ENCODE peak calls at places on chromosomes 3 and 15, in four cellular contexts. N, V, X and W are unnamed samples.

GRCh38 chr3:118772036-118773030 is 262.3 kb downstream of the IGSF11 start:
- DNase-seq in X (no peak), V (no peak), N (peak; percentile 60), W (peak; percentile 77)

GRCh38 chr15:100856847-100857246 is 22.8 kb upstream of the ALDH1A3 start:
- DNase-seq in X (no peak), V (no peak), N (no peak), W (no peak)

GRCh38 chr15:57138260-57138895 is 219.9 kb downstream of the TCF12 start:
- DNase-seq in X (peak; percentile 54), N (no peak), V (peak; percentile 24), W (peak; percentile 50)

GRCh38 chr3:21942328-21942727 is 191.3 kb upstream of the ZNF385D start:
- DNase-seq in X (peak; percentile 52), V (no peak), N (no peak), W (no peak)

GRCh38 chr3:95629802-95630201 is 1184.6 kb upstream of the EPHA6 start:
- DNase-seq in V (no peak), N (no peak), X (no peak), W (no peak)

GRCh38 chr15:62896969-62897486 is 145.5 kb upstream of the TPM1 start:
- DNase-seq in X (peak; percentile 98), V (no peak), N (no peak), W (no peak)

GRCh38 chr3:120147072-120147871 is 53.0 kb upstream of the GSK3B start:
- DNase-seq in N (no peak), X (peak; percentile 69), V (peak; percentile 54), W (peak; percentile 60)

GRCh38 chr3:36060950-36061349 is 319.4 kb upstream of the STAC start:
- DNase-seq in V (no peak), N (no peak), X (peak; percentile 38), W (no peak)

GRCh38 chr3:121998588-121999473 is 23.2 kb downstream of the ILDR1 start:
- DNase-seq in V (no peak), N (no peak), X (no peak), W (peak; percentile 63)

GRCh38 chr3:71718069-71718468 is 7.1 kb downstream of the EIF4E3 start:
- DNase-seq in V (no peak), N (no peak), X (no peak), W (no peak)

GRCh38 chr3:126127904-126128303 is 44.0 kb upstream of the SLC41A3 start:
- DNase-seq in V (no peak), N (no peak), X (no peak), W (no peak)

GRCh38 chr3:118144919-118145318 is 889.7 kb downstream of the IGSF11 start:
- DNase-seq in X (no peak), V (no peak), N (no peak), W (peak; percentile 26)

GRCh38 chr15:67607329-67607728 is 64.8 kb downstream of the MAP2K5 start:
- DNase-seq in V (no peak), X (no peak), N (no peak), W (no peak)

GRCh38 chr3:101228441-101228840 is 91.9 kb downstream of the IMPG2 start:
- DNase-seq in V (no peak), X (peak; percentile 8), N (no peak), W (no peak)

GRCh38 chr3:194540268-194540937 is 53.6 kb upstream of the ATP13A3 start:
- DNase-seq in X (no peak), N (no peak), V (no peak), W (no peak)

GRCh38 chr15:78969687-78970349 is 25.0 kb upstream of the CTSH start:
- DNase-seq in N (no peak), X (no peak), V (no peak), W (no peak)

GRCh38 chr3:153087595-153088566 is 74.1 kb upstream of the RAP2B start:
- DNase-seq in X (peak; percentile 35), V (no peak), N (no peak), W (no peak)

GRCh38 chr3:43995078-43995928 is 246.4 kb upstream of the TOPAZ1 start:
- DNase-seq in N (peak; percentile 56), V (peak; percentile 65), X (peak; percentile 42), W (peak; percentile 67)

GRCh38 chr3:32531010-32531647 is 28.5 kb upstream of the CMTM6 start:
- DNase-seq in X (no peak), N (no peak), V (no peak), W (no peak)

GRCh38 chr3:158568784-158569183 is 2.2 kb upstream of the MLF1 start:
- DNase-seq in X (peak; percentile 28), N (no peak), V (no peak), W (no peak)

GRCh38 chr3:157100079-157100477 is 59.9 kb downstream of the CCNL1 start:
- DNase-seq in V (no peak), N (no peak), X (no peak), W (no peak)

GRCh38 chr3:68909719-68910118 is 22.6 kb downstream of the TAFA4 start:
- DNase-seq in V (no peak), N (no peak), X (no peak), W (no peak)

GRCh38 chr3:124246949-124247348 is 255.0 kb upstream of the ROPN1 start:
- DNase-seq in V (peak; percentile 7), N (no peak), X (peak; percentile 26), W (peak; percentile 57)

GRCh38 chr3:136725468-136725867 is 26.7 kb downstream of the STAG1 start:
- DNase-seq in N (no peak), V (no peak), X (no peak), W (no peak)

GRCh38 chr3:189588061-189588817 is 43.0 kb upstream of the TP63 start:
- DNase-seq in X (peak; percentile 94), V (no peak), N (no peak), W (no peak)

GRCh38 chr3:50637945-50638344 is 21.0 kb downstream of the MAPKAPK3 start:
- DNase-seq in N (no peak), V (no peak), X (no peak), W (no peak)
- TF ChIP-seq CTCF in N (no peak), V (no peak), X (no peak), W (no peak)

DNA sequence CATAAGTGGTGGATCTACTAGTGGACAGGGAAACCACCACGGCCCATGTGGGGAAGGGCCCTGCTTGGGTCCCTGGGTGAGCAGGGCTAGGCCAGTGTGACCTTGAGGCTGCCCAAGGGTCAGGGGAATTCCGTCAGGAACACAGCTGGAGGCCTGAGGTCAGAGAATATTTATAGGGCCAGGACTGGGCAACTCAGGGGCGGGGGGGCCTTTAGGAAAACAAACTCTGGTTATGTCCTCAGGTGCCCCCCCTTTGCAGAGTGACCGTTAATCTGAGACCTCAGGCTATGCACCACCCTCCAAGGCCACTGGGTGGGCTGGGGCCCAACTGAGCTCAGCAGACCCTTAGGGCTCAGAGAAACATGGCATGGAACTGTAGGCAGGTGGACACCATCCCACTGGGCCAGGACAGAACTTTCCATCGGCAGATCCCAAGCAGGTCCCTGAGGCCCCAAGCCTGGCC is 2.5 kb downstream of the TWF2 start:
- DNase-seq in V (no peak), X (no peak), N (no peak), W (no peak)
- TF ChIP-seq CTCF in V (no peak), X (no peak), N (no peak), W (peak; percentile 5)

DNA sequence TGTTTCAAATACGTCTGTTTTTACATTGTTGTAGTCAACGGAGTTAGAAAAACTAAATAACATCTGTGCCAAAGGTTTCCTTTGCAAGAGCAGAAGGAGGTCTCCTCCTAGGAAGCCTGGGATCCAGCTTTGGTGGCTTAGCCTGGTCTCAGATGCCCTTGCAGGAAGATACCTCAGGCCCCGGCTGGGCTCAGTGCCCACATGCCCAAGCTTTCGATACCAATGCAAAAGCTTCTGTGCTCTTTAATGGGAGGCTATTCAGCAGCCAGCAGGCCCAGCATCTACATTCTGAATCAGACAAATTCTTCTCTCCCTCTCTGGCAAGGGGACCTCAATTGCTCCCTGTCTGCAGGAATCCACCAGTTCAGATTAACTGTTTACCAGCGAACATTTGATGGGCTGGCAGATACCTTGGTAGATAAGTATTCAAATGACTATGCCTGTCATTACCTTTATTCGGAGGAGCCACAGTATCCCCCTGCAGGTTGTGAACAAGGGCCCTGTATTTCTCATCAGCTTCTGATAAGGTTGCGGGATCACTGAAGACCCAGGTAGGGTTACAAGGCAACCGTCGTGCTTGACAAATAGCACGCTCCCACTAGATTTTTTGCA is 180.1 kb upstream of the KBTBD8 start:
- DNase-seq in X (no peak), N (no peak), V (no peak), W (no peak)
- TF ChIP-seq CTCF in X (no peak), N (no peak), V (no peak), W (no peak)

DNA sequence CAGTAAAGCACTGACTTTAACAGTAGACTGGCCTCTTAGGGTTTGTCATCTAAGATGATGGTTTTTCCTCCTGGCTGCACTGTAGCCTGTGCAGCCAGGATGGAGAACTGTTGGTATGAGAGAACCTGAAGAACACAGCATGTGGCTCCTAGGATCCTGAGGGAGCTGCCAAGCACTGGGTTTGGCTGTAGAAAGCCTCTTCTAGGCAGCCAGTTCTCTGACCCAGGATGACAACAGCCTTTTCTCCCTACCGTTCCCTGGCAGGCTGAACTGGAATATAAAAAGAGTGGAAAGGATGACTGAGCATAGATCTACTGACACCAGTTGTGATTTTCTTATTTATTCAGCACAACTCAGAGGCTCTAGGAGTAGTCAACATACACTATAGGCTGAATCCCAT is 34.3 kb upstream of the MANF start:
- DNase-seq in X (no peak), N (no peak), V (no peak), W (no peak)
- TF ChIP-seq CTCF in X (no peak), N (no peak), V (no peak), W (no peak)

DNA sequence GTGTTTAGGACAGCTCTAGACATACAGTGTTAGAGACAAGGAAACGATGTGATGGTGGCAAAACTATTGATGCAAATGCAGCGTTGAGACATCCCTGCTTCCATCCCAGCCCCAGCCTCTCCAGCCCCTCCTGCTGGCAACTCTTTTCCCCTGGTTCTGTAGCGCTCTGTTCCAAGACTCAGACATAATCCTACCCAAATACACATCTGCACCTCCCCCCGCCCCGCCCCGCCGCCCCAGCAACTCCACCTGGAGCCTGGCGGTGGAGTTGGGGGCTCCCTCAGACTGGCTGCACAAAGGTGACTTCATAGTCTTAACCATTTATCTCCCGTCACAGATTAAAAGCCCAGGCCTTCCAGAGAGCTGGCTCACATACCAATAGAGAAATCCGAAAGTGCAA is 7.2 kb upstream of the SEC22A start:
- DNase-seq in N (no peak), X (peak; percentile 32), V (no peak), W (no peak)
- TF ChIP-seq CTCF in N (no peak), X (peak; percentile 62), V (no peak), W (no peak)

GRCh38 chr3:102474207-102474606 is 39.4 kb downstream of the ZPLD1 start:
- DNase-seq in X (no peak), V (no peak), N (no peak), W (no peak)

GRCh38 chr3:102466001-102466400 is 31.2 kb downstream of the ZPLD1 start:
- DNase-seq in X (no peak), N (no peak), V (no peak), W (no peak)

GRCh38 chr3:102471491-102471890 is 36.7 kb downstream of the ZPLD1 start:
- DNase-seq in V (no peak), N (no peak), X (peak; percentile 32), W (no peak)

GRCh38 chr3:102473648-102474047 is 38.8 kb downstream of the ZPLD1 start:
- DNase-seq in X (no peak), V (no peak), N (no peak), W (no peak)

GRCh38 chr3:102471001-102471400 is 36.2 kb downstream of the ZPLD1 start:
- DNase-seq in X (no peak), N (no peak), V (peak; percentile 4), W (peak; percentile 8)
- TF ChIP-seq CTCF in X (peak; percentile 29), N (peak; percentile 60), V (peak; percentile 54), W (peak; percentile 5)